ENCODE peak calls at places on chromosome 17, in eight cellular contexts. B is fibroblast of the aortic adventitia, C is IMR-90, W is cardiac fibroblast, D is gastrocnemius medialis, Q is upper lobe of right lung, Y is dorsolateral prefrontal cortex, X is GM23338. J is an unnamed sample.

GRCh38 chr17:43917348-43918025 is 10.2 kb upstream of the MPP2 start:
- DNase-seq in X (peak; percentile 82), D (no peak), Y (peak; percentile 50), B (peak; percentile 19), Q (peak; percentile 76), C (peak; percentile 10), W (peak; percentile 44), J (no peak)

GRCh38 chr17:73445466-73445865 is 133.7 kb upstream of the CDC42EP4 start:
- DNase-seq in Q (no peak), C (no peak), Y (no peak), W (no peak), X (no peak), B (no peak), D (no peak), J (no peak)

GRCh38 chr17:82419471-82419995 is 1.1 kb upstream of the OGFOD3 start:
- DNase-seq in W (no peak), Q (no peak), C (no peak), B (peak; percentile 17), X (no peak), Y (no peak), D (no peak), J (no peak)

GRCh38 chr17:44219636-44220210 is at the start of gene UBTF:
- DNase-seq in D (peak; percentile 43), Q (peak; percentile 87), Y (peak; percentile 58), B (peak; percentile 43), X (peak; percentile 75), C (peak; percentile 45), W (no peak), J (no peak)

GRCh38 chr17:61026818-61027217 is 349.2 kb downstream of the BCAS3 start:
- DNase-seq in X (no peak), Y (no peak), B (no peak), D (no peak), Q (no peak), C (no peak), W (no peak), J (no peak)

GRCh38 chr17:61284746-61285145 is 114.9 kb upstream of the TBX2 start:
- DNase-seq in Q (no peak), D (no peak), B (no peak), X (no peak), Y (no peak), W (no peak), C (no peak), J (no peak)

GRCh38 chr17:54117452-54117851 is 294.7 kb downstream of the KIF2B start:
- DNase-seq in Y (no peak), X (peak; percentile 31), D (no peak), W (no peak), Q (no peak), C (no peak), B (no peak), J (no peak)

GRCh38 chr17:71494045-71494444 is 626.8 kb upstream of the SOX9 start:
- DNase-seq in B (peak; percentile 8), W (peak; percentile 51), D (no peak), Y (no peak), C (peak; percentile 28), Q (no peak), X (no peak), J (peak; percentile 65)

GRCh38 chr17:27407916-27408846 is 48.1 kb upstream of the KSR1 start:
- DNase-seq in X (no peak), W (peak; percentile 83), Q (no peak), B (peak; percentile 85), D (no peak), C (peak; percentile 51), Y (no peak), J (no peak)

GRCh38 chr17:49365667-49366066 is 3.6 kb upstream of the ZNF652 start:
- DNase-seq in Q (no peak), D (no peak), Y (no peak), W (no peak), X (peak; percentile 68), B (no peak), C (no peak), J (no peak)

DNA sequence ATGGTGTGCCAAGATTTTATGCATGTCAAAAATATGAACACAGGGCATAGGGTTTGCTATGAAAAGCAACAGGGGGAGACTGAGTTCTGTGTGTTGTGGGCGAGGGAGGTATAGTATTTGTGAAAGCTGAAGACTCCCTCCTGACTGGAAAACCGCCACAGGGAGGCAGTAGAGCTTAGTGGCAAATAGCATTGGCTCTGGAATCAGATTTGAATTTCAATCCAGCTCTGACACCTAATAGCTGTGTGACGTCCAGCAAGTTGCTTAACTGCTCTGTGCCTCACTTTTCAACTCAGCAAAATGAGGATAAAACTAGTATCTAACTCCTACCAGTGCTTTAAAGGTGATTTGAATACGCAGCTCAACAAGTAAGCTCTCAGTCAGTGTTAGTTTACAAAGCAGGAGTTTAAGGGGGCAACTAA is 22.0 kb downstream of the KPNA2 start:
- DNase-seq in Y (no peak), W (peak; percentile 76), C (peak; percentile 56), Q (no peak), X (peak; percentile 44), D (no peak), B (peak; percentile 65), J (no peak)
- TF ChIP-seq CTCF in Y (no peak), W (peak; percentile 59), C (peak; percentile 57), Q (peak; percentile 56), X (peak; percentile 75), D (no peak), B (peak; percentile 45), J (peak; percentile 57)

DNA sequence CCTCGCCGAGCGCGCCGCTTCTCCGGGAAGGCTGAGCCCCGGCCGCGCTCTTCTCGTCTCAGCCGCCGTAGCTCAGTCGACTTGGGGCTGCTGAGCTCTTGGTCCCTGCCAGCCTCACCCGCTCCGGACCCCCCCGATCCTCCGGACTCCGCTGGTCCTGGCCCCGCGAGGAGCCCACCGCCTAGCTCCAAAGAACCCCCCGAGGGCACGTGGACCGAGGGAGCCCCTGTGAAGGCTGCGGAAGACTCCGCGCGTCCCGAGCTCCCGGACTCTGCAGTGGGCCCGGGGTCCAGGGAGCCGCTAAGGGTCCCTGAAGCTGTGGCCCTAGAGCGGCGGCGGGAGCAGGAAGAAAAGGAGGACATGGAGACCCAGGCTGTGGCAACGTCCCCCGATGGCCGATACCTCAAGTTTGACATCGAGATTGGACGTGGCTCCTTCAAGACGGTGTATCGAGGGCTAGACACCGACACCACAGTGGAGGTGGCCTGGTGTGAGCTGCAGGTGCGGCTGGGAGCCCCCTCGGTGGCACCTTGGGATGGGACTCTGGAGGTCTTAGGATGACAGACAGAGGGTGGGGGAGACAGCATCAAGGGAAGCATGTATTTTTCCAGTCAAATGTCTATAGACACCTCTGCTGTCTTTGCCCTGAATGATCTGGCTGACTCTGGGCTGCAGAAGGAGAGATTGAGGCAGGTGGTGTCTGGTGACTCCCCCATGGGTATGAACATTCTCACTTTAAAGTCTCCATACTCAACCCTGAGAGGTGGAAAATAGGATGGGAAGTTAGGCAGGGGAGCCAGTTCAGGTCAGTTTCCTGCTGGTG is 617 bp downstream of the WNK4 start:
- DNase-seq in Y (no peak), C (no peak), X (peak; percentile 46), B (no peak), D (no peak), W (peak; percentile 17), Q (no peak), J (no peak)
- H3K4me3 ChIP-seq in Y (peak overlapping the region; percentile 52), C (peak overlapping the region; percentile 76), X (peak overlapping the region; percentile 81), B (peak overlapping the region; percentile 70), D (peak overlapping the region; percentile 26), W (peak overlapping the region; percentile 61), Q (peak overlapping the region; percentile 23), J (peak overlapping the region; percentile 71)

GRCh38 chr17:794876-795275 is 12.7 kb downstream of the MRM3 start:
- DNase-seq in D (peak; percentile 79), W (peak; percentile 75), Y (peak; percentile 92), Q (peak; percentile 84), B (peak; percentile 79), X (peak; percentile 93), C (peak; percentile 59), J (no peak)
- TF ChIP-seq CTCF in D (peak; percentile 93), W (peak; percentile 75), Y (peak; percentile 95), Q (peak; percentile 80), B (peak; percentile 71), X (peak; percentile 95), C (peak; percentile 63), J (peak; percentile 71)

GRCh38 chr17:47948706-47949196 is 7.4 kb downstream of the PNPO start:
- DNase-seq in B (no peak), X (no peak), Q (no peak), D (peak; percentile 65), C (no peak), W (no peak), Y (peak; percentile 71), J (no peak)
- H3K4me3 ChIP-seq in B (no peak overlapping the region), X (no peak overlapping the region), Q (no peak overlapping the region), D (no peak overlapping the region), C (no peak overlapping the region), W (no peak overlapping the region), Y (no peak overlapping the region), J (no peak overlapping the region)

DNA sequence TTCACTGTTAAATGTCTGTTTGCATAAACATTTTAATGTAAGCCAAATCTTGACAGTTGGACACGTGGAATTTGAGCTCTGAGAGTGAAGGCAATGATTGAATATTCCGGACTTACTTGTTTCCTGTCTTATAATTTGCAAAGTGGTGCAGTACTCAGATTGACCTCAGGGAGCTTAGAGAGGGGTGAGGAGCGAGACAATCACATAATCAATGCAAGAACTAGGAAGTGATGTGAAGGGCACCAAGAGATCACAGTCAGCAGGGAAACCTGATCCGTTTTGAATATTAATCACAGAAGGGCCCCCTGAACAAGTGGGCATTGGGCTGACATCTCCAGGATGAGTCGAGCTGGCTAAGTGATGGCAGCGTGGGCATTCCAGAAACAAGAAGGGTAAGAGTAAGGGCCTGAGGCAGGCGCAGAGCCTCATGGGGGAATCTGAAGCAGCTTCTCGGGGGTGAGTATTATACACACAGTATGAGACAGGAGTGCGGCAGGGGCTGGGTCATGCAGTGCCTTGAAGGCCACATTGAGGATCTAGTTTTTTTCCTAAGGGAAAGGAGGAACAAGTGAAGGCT is 26.1 kb downstream of the TEX2 start:
- DNase-seq in D (no peak), W (no peak), C (no peak), Q (no peak), X (peak; percentile 78), Y (no peak), B (no peak), J (no peak)
- TF ChIP-seq CTCF in D (no peak), W (no peak), C (peak; percentile 16), Q (peak; percentile 22), X (no peak), Y (no peak), B (peak; percentile 30), J (peak; percentile 19)

DNA sequence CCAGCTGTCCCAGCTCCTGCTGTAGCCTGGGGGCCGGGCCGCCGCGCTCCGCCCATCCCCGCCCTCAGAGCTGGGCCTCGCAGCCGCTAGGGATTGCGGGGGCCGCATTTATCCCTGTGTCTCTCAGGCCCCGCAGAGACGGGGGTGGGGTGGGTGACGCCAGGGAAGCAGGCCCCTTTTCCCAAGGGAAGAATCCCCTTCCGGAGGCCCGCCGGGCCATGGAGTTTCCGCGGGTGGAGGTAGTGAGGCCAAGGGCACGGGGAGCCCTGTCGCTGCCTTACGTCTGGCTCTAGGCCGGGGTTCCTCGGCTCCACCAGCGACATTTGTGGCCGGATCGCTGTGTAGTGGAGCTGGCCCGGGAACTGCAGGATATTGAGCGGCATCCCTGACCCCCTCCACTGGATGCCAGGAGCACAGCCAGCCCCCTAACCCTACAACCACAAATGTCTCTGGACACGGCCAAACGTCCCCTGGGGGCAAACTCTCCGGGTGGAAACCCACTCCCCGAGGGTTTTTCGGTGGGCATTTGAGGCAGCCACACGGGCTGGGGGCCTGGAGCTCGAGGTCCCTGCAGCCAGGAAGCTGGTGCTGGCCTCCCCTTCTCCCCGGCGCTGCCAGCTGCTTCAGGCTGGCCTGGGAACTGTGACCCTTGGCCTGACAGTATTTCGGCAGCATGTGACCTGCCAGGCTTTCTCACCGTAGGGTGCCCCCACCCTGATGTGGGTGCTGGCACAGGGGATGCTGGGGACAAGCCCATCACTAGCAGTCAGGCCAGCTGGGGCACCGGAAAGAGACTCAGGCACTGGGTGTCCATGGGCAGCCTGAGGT is 12.0 kb upstream of the CD300A start:
- DNase-seq in D (no peak), C (peak; percentile 29), Y (peak; percentile 83), X (peak; percentile 92), W (peak; percentile 55), Q (peak; percentile 96), B (peak; percentile 50), J (no peak)
- H3K4me3 ChIP-seq in D (peak overlapping the region; percentile 61), C (peak overlapping the region; percentile 21), Y (peak overlapping the region; percentile 56), X (peak overlapping the region; percentile 66), W (peak overlapping the region; percentile 21), Q (peak overlapping the region; percentile 50), B (peak overlapping the region; percentile 50), J (peak overlapping the region; percentile 14)

GRCh38 chr17:76570877-76571471 is 14.7 kb downstream of the ST6GALNAC2 start:
- DNase-seq in X (no peak), Q (no peak), W (no peak), D (no peak), C (no peak), B (no peak), Y (no peak), J (no peak)
- TF ChIP-seq CTCF in X (no peak), Q (no peak), W (no peak), D (no peak), C (no peak), B (no peak), Y (no peak), J (no peak)